ENCODE peak calls at places on chromosomes 13 and 19, in six cellular contexts. J, I, Q, W, T and R are unnamed samples.

GRCh38 chr13:49272296-49272695 is 24.6 kb downstream of the CDADC1 start:
- DNase-seq in J (no peak), I (no peak), Q (no peak), W (no peak), T (peak; percentile 19), R (no peak)

GRCh38 chr13:94345374-94346195 is 133.9 kb downstream of the DCT start:
- DNase-seq in J (no peak), I (no peak), Q (peak; percentile 24), W (peak; percentile 58), T (peak; percentile 46), R (no peak)

GRCh38 chr13:26377038-26377437 is 123.1 kb downstream of the CDK8 start:
- DNase-seq in J (no peak), I (no peak), Q (peak; percentile 20), W (peak; percentile 3), T (peak; percentile 20), R (no peak)

GRCh38 chr13:106104281-106104901 is 431.1 kb downstream of the EFNB2 start:
- DNase-seq in J (no peak), I (no peak), Q (peak; percentile 79), W (peak; percentile 85), T (no peak), R (no peak)

GRCh38 chr19:15532779-15533521 is 24.6 kb downstream of the CYP4F22 start:
- DNase-seq in J (no peak), I (no peak), Q (no peak), W (peak; percentile 60), T (peak; percentile 43), R (no peak)

GRCh38 chr13:31064636-31065035 is 97.1 kb downstream of the HSPH1 start:
- DNase-seq in J (no peak), I (no peak), Q (no peak), W (no peak), T (no peak), R (no peak)

GRCh38 chr19:11261431-11261901 is 858 bp downstream of the DOCK6 start:
- DNase-seq in J (peak; percentile 57), I (no peak), Q (no peak), W (no peak), T (no peak), R (no peak)

GRCh38 chr19:50969413-50969760 is at the start of gene KLK6:
- DNase-seq in J (no peak), I (no peak), Q (no peak), W (peak; percentile 59), T (no peak), R (no peak)

GRCh38 chr19:46287585-46287984 is 9.3 kb upstream of the HIF3A start:
- DNase-seq in J (no peak), I (no peak), Q (peak; percentile 52), W (no peak), T (peak; percentile 14), R (no peak)

GRCh38 chr19:47561440-47562045 is 11.4 kb downstream of the ZNF541 start:
- DNase-seq in J (no peak), I (no peak), Q (peak; percentile 66), W (no peak), T (no peak), R (no peak)

GRCh38 chr13:94464771-94465170 is 14.7 kb downstream of the DCT start:
- DNase-seq in J (no peak), I (no peak), Q (no peak), W (no peak), T (no peak), R (no peak)

GRCh38 chr13:95193509-95194230 is 107.6 kb downstream of the ABCC4 start:
- DNase-seq in J (no peak), I (no peak), Q (no peak), W (no peak), T (no peak), R (no peak)

GRCh38 chr13:23325191-23325590 is 108.3 kb downstream of the SACS start:
- DNase-seq in J (no peak), I (no peak), Q (no peak), W (no peak), T (no peak), R (no peak)

GRCh38 chr13:34808649-34809048 is 133.4 kb upstream of the NBEA start:
- DNase-seq in J (no peak), I (no peak), Q (no peak), W (no peak), T (no peak), R (no peak)

GRCh38 chr13:98576215-98576945 is 527 bp downstream of the STK24 start:
- DNase-seq in J (peak; percentile 71), I (peak; percentile 74), Q (peak; percentile 12), W (peak; percentile 59), T (peak; percentile 48), R (peak; percentile 55)

GRCh38 chr19:46088101-46088500 is 36.4 kb downstream of the IGFL3 start:
- DNase-seq in J (no peak), I (no peak), Q (no peak), W (no peak), T (no peak), R (no peak)

GRCh38 chr13:36965767-36966166 is 33.4 kb downstream of the ALG5 start:
- DNase-seq in J (no peak), I (no peak), Q (no peak), W (peak; percentile 79), T (no peak), R (no peak)

GRCh38 chr13:98570929-98571372 is 6.0 kb downstream of the STK24 start:
- DNase-seq in J (no peak), I (no peak), Q (no peak), W (peak; percentile 68), T (no peak), R (peak; percentile 47)

GRCh38 chr13:95950103-95950502 is 103.1 kb downstream of the UGGT2 start:
- DNase-seq in J (no peak), I (no peak), Q (no peak), W (no peak), T (no peak), R (no peak)

GRCh38 chr19:11797491-11797890 is 832 bp upstream of the ZNF491 start:
- DNase-seq in J (peak; percentile 86), I (peak; percentile 85), Q (peak; percentile 18), W (peak; percentile 93), T (peak; percentile 53), R (peak; percentile 91)

GRCh38 chr13:71906438-71906837 is 39.4 kb upstream of the DACH1 start:
- DNase-seq in J (no peak), I (no peak), Q (no peak), W (no peak), T (peak; percentile 15), R (no peak)

GRCh38 chr13:40933508-40933907 is 85.6 kb downstream of the ELF1 start:
- DNase-seq in J (no peak), I (no peak), Q (no peak), W (no peak), T (no peak), R (no peak)

GRCh38 chr13:37729876-37730275 is 131.3 kb upstream of the POSTN start:
- DNase-seq in J (no peak), I (no peak), Q (no peak), W (no peak), T (no peak), R (no peak)

GRCh38 chr19:3132971-3133792 is 2.7 kb upstream of the GNA15 start:
- DNase-seq in J (no peak), I (peak; percentile 79), Q (no peak), W (no peak), T (peak; percentile 92), R (no peak)

GRCh38 chr19:17846146-17846545 is 1.6 kb downstream of the JAK3 start:
- DNase-seq in J (no peak), I (no peak), Q (no peak), W (no peak), T (no peak), R (no peak)